ENCODE peak calls at places on chromosomes 6 and 20, in ten cellular contexts. U is NCI-H1694 treated with DMSO at 0.1 percent for 48 hours; F is ELF-1; X is CD8-positive, alpha-beta T cell; Q is CD4-positive, CD25-positive, alpha-beta regulatory T cell; J is effector memory CD8-positive, alpha-beta T cell; L is renal cortical epithelial cell; D is T-helper 1 cell; V is tibial artery; R is omental fat pad. Y is an unnamed sample.

GRCh38 chr6:35195120-35195780 is 18.5 kb upstream of the SCUBE3 start:
- DNase-seq in U (no peak), F (no peak), X (no peak), Q (no peak), J (no peak), L (no peak), D (no peak), V (no peak), R (no peak), Y (no peak)

GRCh38 chr6:16674666-16675392 is 86.4 kb downstream of the ATXN1 start:
- DNase-seq in U (no peak), F (peak; percentile 10), X (no peak), Q (no peak), J (no peak), L (peak; percentile 43), D (no peak), V (no peak), R (no peak), Y (peak; percentile 63)

GRCh38 chr6:155341130-155341828 is 27.0 kb upstream of the TFB1M start:
- DNase-seq in U (no peak), F (no peak), X (no peak), Q (no peak), J (no peak), L (no peak), D (no peak), V (no peak), R (no peak), Y (peak; percentile 77)

GRCh38 chr20:40470313-40471260 is 218.4 kb downstream of the MAFB start:
- DNase-seq in U (no peak), F (peak; percentile 24), X (no peak), Q (no peak), J (no peak), L (no peak), D (no peak), V (peak; percentile 40), R (no peak), Y (no peak)

GRCh38 chr6:44001318-44001868 is 125.9 kb downstream of the MRPL14 start:
- DNase-seq in U (no peak), F (peak; percentile 75), X (no peak), Q (no peak), J (no peak), L (peak; percentile 55), D (peak; percentile 31), V (no peak), R (no peak), Y (peak; percentile 49)

GRCh38 chr6:110971458-110971857 is 10.4 kb upstream of the RPF2 start:
- DNase-seq in U (no peak), F (no peak), X (no peak), Q (no peak), J (no peak), L (peak; percentile 26), D (no peak), V (no peak), R (no peak), Y (no peak)

GRCh38 chr6:101224751-101225150 is 168.8 kb upstream of the GRIK2 start:
- DNase-seq in U (no peak), F (no peak), X (no peak), Q (no peak), J (no peak), L (no peak), D (no peak), V (no peak), R (no peak), Y (no peak)

GRCh38 chr6:44147256-44147655 is 11.4 kb upstream of the CAPN11 start:
- DNase-seq in U (no peak), F (no peak), X (no peak), Q (no peak), J (no peak), L (no peak), D (no peak), V (no peak), R (no peak), Y (no peak)

GRCh38 chr6:153328194-153328593 is 197.1 kb upstream of the RGS17 start:
- DNase-seq in U (no peak), F (no peak), X (no peak), Q (no peak), J (no peak), L (no peak), D (no peak), V (no peak), R (no peak), Y (no peak)

GRCh38 chr6:150693404-150693803 is 93.7 kb downstream of the PLEKHG1 start:
- DNase-seq in U (no peak), F (no peak), X (no peak), Q (no peak), J (no peak), L (no peak), D (no peak), V (no peak), R (no peak), Y (no peak)

GRCh38 chr20:31593221-31594001 is 11.7 kb upstream of the ID1 start:
- DNase-seq in U (no peak), F (peak; percentile 58), X (no peak), Q (no peak), J (no peak), L (peak; percentile 97), D (peak; percentile 27), V (no peak), R (no peak), Y (peak; percentile 97)

GRCh38 chr6:2751871-2752270 is 1.1 kb upstream of the MYLK4 start:
- DNase-seq in U (no peak), F (no peak), X (no peak), Q (no peak), J (no peak), L (no peak), D (no peak), V (no peak), R (no peak), Y (no peak)

GRCh38 chr6:142014515-142014914 is 118.2 kb upstream of the GJE1 start:
- DNase-seq in U (no peak), F (peak; percentile 43), X (no peak), Q (no peak), J (no peak), L (peak; percentile 92), D (no peak), V (no peak), R (no peak), Y (peak; percentile 93)

GRCh38 chr6:41132254-41132653 is 21.9 kb downstream of the TREML1 start:
- DNase-seq in U (no peak), F (peak; percentile 44), X (no peak), Q (no peak), J (no peak), L (no peak), D (no peak), V (no peak), R (no peak), Y (no peak)

GRCh38 chr6:17484201-17484606 is 90.8 kb downstream of the CAP2 start:
- DNase-seq in U (peak; percentile 94), F (no peak), X (no peak), Q (no peak), J (no peak), L (no peak), D (no peak), V (no peak), R (no peak), Y (no peak)

GRCh38 chr20:51236396-51236795 is 213.5 kb upstream of the KCNG1 start:
- DNase-seq in U (no peak), F (no peak), X (no peak), Q (no peak), J (no peak), L (no peak), D (no peak), V (no peak), R (no peak), Y (peak; percentile 17)

GRCh38 chr6:77462359-77463307 is 658 bp downstream of the HTR1B start:
- DNase-seq in U (no peak), F (peak; percentile 58), X (no peak), Q (no peak), J (no peak), L (no peak), D (no peak), V (no peak), R (no peak), Y (no peak)

GRCh38 chr20:34249291-34249690 is 8.1 kb downstream of the ASIP start:
- DNase-seq in U (no peak), F (no peak), X (no peak), Q (no peak), J (no peak), L (no peak), D (peak; percentile 21), V (no peak), R (no peak), Y (peak; percentile 54)

GRCh38 chr20:41141153-41141815 is 3.9 kb downstream of the PLCG1 start:
- DNase-seq in U (no peak), F (no peak), X (no peak), Q (no peak), J (no peak), L (no peak), D (no peak), V (peak; percentile 20), R (no peak), Y (peak; percentile 31)

GRCh38 chr6:83193747-83194582 is 808 bp downstream of the RWDD2A start:
- DNase-seq in U (no peak), F (peak; percentile 77), X (peak; percentile 13), Q (peak; percentile 23), J (peak; percentile 3), L (no peak), D (peak; percentile 2), V (peak; percentile 42), R (no peak), Y (peak; percentile 67)

GRCh38 chr20:37353285-37353849 is 7.4 kb downstream of the SRC start:
- DNase-seq in U (no peak), F (no peak), X (no peak), Q (no peak), J (no peak), L (no peak), D (no peak), V (no peak), R (no peak), Y (no peak)

GRCh38 chr20:9626357-9626756 is 112.0 kb downstream of the LAMP5 start:
- DNase-seq in U (no peak), F (no peak), X (no peak), Q (no peak), J (no peak), L (peak; percentile 16), D (no peak), V (no peak), R (no peak), Y (no peak)

GRCh38 chr6:31332637-31333602 is 24.1 kb downstream of the HLA-B start:
- DNase-seq in U (no peak), F (no peak), X (peak; percentile 25), Q (peak; percentile 79), J (no peak), L (no peak), D (peak; percentile 59), V (no peak), R (no peak), Y (no peak)

GRCh38 chr6:112927641-112928040 is 580.5 kb downstream of the RFPL4B start:
- DNase-seq in U (no peak), F (no peak), X (no peak), Q (no peak), J (no peak), L (no peak), D (no peak), V (no peak), R (no peak), Y (peak; percentile 54)

GRCh38 chr6:12296255-12296573 is 6.1 kb downstream of the EDN1 start:
- DNase-seq in U (no peak), F (no peak), X (no peak), Q (no peak), J (no peak), L (peak; percentile 88), D (no peak), V (peak; percentile 44), R (no peak), Y (peak; percentile 95)

Y was measured in GM23248.